ENCODE peak calls at places on chromosomes 4 and X, in ten cellular contexts. One of them, this sample, is unnamed.

GRCh38 chrX:42442745-42443144 is 335.2 kb downstream of the PPP1R2C start:
- DNase-seq in HFFc6: no peak
- DNase-seq in stimulated activated CD4-positive, alpha-beta T cell treated with anti-CD3 and anti-CD28 coated beads, Interleukin-4, amount 100 ng/mL, for 48 hours: no peak
- DNase-seq in progenitor cell of endocrine pancreas: no peak
- DNase-seq in HFF-Myc: no peak
- DNase-seq in WTC11: no peak
- DNase-seq in amygdala: no peak
- DNase-seq in NCI-H1105: no peak
- DNase-seq in psoas muscle: no peak
- DNase-seq in AG04449: no peak
- DNase-seq in this sample: no peak

GRCh38 chr4:87975466-87975865 is at the start of gene SPP1:
- DNase-seq in HFF-Myc: no peak
- DNase-seq in HFFc6: peak; percentile 9
- DNase-seq in psoas muscle: no peak
- DNase-seq in stimulated activated CD4-positive, alpha-beta T cell treated with anti-CD3 and anti-CD28 coated beads, Interleukin-4, amount 100 ng/mL, for 48 hours: no peak
- DNase-seq in WTC11: peak; percentile 63
- DNase-seq in NCI-H1105: no peak
- DNase-seq in AG04449: no peak
- DNase-seq in progenitor cell of endocrine pancreas: no peak
- DNase-seq in amygdala: peak; percentile 60
- DNase-seq in this sample: peak; percentile 98

GRCh38 chr4:29276150-29276549 is 1444.0 kb upstream of the PCDH7 start:
- DNase-seq in WTC11: no peak
- DNase-seq in amygdala: no peak
- DNase-seq in AG04449: no peak
- DNase-seq in HFF-Myc: no peak
- DNase-seq in psoas muscle: no peak
- DNase-seq in stimulated activated CD4-positive, alpha-beta T cell treated with anti-CD3 and anti-CD28 coated beads, Interleukin-4, amount 100 ng/mL, for 48 hours: no peak
- DNase-seq in NCI-H1105: no peak
- DNase-seq in HFFc6: no peak
- DNase-seq in progenitor cell of endocrine pancreas: no peak
- DNase-seq in this sample: no peak

GRCh38 chr4:20997886-20998285 is 297.6 kb downstream of the PACRGL start:
- DNase-seq in NCI-H1105: no peak
- DNase-seq in HFFc6: no peak
- DNase-seq in amygdala: no peak
- DNase-seq in progenitor cell of endocrine pancreas: no peak
- DNase-seq in stimulated activated CD4-positive, alpha-beta T cell treated with anti-CD3 and anti-CD28 coated beads, Interleukin-4, amount 100 ng/mL, for 48 hours: no peak
- DNase-seq in psoas muscle: no peak
- DNase-seq in HFF-Myc: no peak
- DNase-seq in AG04449: no peak
- DNase-seq in WTC11: no peak
- DNase-seq in this sample: no peak

GRCh38 chr4:120139392-120139791 is 72.7 kb upstream of the MAD2L1 start:
- DNase-seq in amygdala: no peak
- DNase-seq in progenitor cell of endocrine pancreas: no peak
- DNase-seq in psoas muscle: no peak
- DNase-seq in HFFc6: no peak
- DNase-seq in AG04449: no peak
- DNase-seq in HFF-Myc: no peak
- DNase-seq in NCI-H1105: no peak
- DNase-seq in stimulated activated CD4-positive, alpha-beta T cell treated with anti-CD3 and anti-CD28 coated beads, Interleukin-4, amount 100 ng/mL, for 48 hours: no peak
- DNase-seq in WTC11: no peak
- DNase-seq in this sample: peak; percentile 3

GRCh38 chr4:38163216-38164006 is 203.2 kb downstream of the PTTG2 start:
- DNase-seq in psoas muscle: no peak
- DNase-seq in NCI-H1105: no peak
- DNase-seq in stimulated activated CD4-positive, alpha-beta T cell treated with anti-CD3 and anti-CD28 coated beads, Interleukin-4, amount 100 ng/mL, for 48 hours: no peak
- DNase-seq in amygdala: no peak
- DNase-seq in progenitor cell of endocrine pancreas: no peak
- DNase-seq in HFFc6: peak; percentile 71
- DNase-seq in WTC11: no peak
- DNase-seq in AG04449: no peak
- DNase-seq in HFF-Myc: no peak
- DNase-seq in this sample: peak; percentile 85

GRCh38 chrX:38305971-38306370 is 21.3 kb downstream of the RPGR start:
- DNase-seq in amygdala: no peak
- DNase-seq in progenitor cell of endocrine pancreas: no peak
- DNase-seq in NCI-H1105: no peak
- DNase-seq in AG04449: no peak
- DNase-seq in HFF-Myc: no peak
- DNase-seq in psoas muscle: no peak
- DNase-seq in WTC11: no peak
- DNase-seq in HFFc6: no peak
- DNase-seq in stimulated activated CD4-positive, alpha-beta T cell treated with anti-CD3 and anti-CD28 coated beads, Interleukin-4, amount 100 ng/mL, for 48 hours: no peak
- DNase-seq in this sample: no peak

GRCh38 chr4:58587856-58588255 is 1477.7 kb upstream of the IGFBP7 start:
- DNase-seq in HFF-Myc: no peak
- DNase-seq in NCI-H1105: no peak
- DNase-seq in amygdala: no peak
- DNase-seq in progenitor cell of endocrine pancreas: no peak
- DNase-seq in AG04449: no peak
- DNase-seq in stimulated activated CD4-positive, alpha-beta T cell treated with anti-CD3 and anti-CD28 coated beads, Interleukin-4, amount 100 ng/mL, for 48 hours: no peak
- DNase-seq in WTC11: no peak
- DNase-seq in HFFc6: no peak
- DNase-seq in psoas muscle: no peak
- DNase-seq in this sample: peak; percentile 58

GRCh38 chr4:54484361-54484760 is 173.4 kb upstream of the KIT start:
- DNase-seq in stimulated activated CD4-positive, alpha-beta T cell treated with anti-CD3 and anti-CD28 coated beads, Interleukin-4, amount 100 ng/mL, for 48 hours: no peak
- DNase-seq in HFFc6: no peak
- DNase-seq in psoas muscle: no peak
- DNase-seq in WTC11: no peak
- DNase-seq in AG04449: no peak
- DNase-seq in progenitor cell of endocrine pancreas: no peak
- DNase-seq in NCI-H1105: peak; percentile 73
- DNase-seq in amygdala: no peak
- DNase-seq in HFF-Myc: no peak
- DNase-seq in this sample: no peak

GRCh38 chr4:80454040-80454439 is 118.5 kb downstream of the CFAP299 start:
- DNase-seq in HFFc6: peak; percentile 12
- DNase-seq in stimulated activated CD4-positive, alpha-beta T cell treated with anti-CD3 and anti-CD28 coated beads, Interleukin-4, amount 100 ng/mL, for 48 hours: no peak
- DNase-seq in psoas muscle: no peak
- DNase-seq in HFF-Myc: no peak
- DNase-seq in NCI-H1105: no peak
- DNase-seq in progenitor cell of endocrine pancreas: no peak
- DNase-seq in amygdala: no peak
- DNase-seq in WTC11: no peak
- DNase-seq in AG04449: no peak
- DNase-seq in this sample: peak; percentile 90

GRCh38 chr4:30258949-30259348 is 461.2 kb upstream of the PCDH7 start:
- DNase-seq in HFF-Myc: no peak
- DNase-seq in HFFc6: no peak
- DNase-seq in amygdala: no peak
- DNase-seq in WTC11: no peak
- DNase-seq in AG04449: no peak
- DNase-seq in psoas muscle: no peak
- DNase-seq in progenitor cell of endocrine pancreas: no peak
- DNase-seq in NCI-H1105: no peak
- DNase-seq in stimulated activated CD4-positive, alpha-beta T cell treated with anti-CD3 and anti-CD28 coated beads, Interleukin-4, amount 100 ng/mL, for 48 hours: no peak
- DNase-seq in this sample: no peak

GRCh38 chr4:128424524-128425195 is 137.0 kb upstream of the PGRMC2 start:
- DNase-seq in stimulated activated CD4-positive, alpha-beta T cell treated with anti-CD3 and anti-CD28 coated beads, Interleukin-4, amount 100 ng/mL, for 48 hours: no peak
- DNase-seq in amygdala: no peak
- DNase-seq in AG04449: no peak
- DNase-seq in NCI-H1105: no peak
- DNase-seq in progenitor cell of endocrine pancreas: no peak
- DNase-seq in WTC11: no peak
- DNase-seq in psoas muscle: no peak
- DNase-seq in HFFc6: peak; percentile 41
- DNase-seq in HFF-Myc: no peak
- DNase-seq in this sample: peak; percentile 71

GRCh38 chr4:84379881-84380618 is 119.0 kb downstream of the NKX6-1 start:
- DNase-seq in stimulated activated CD4-positive, alpha-beta T cell treated with anti-CD3 and anti-CD28 coated beads, Interleukin-4, amount 100 ng/mL, for 48 hours: no peak
- DNase-seq in HFFc6: no peak
- DNase-seq in WTC11: no peak
- DNase-seq in NCI-H1105: no peak
- DNase-seq in AG04449: no peak
- DNase-seq in amygdala: no peak
- DNase-seq in progenitor cell of endocrine pancreas: no peak
- DNase-seq in psoas muscle: no peak
- DNase-seq in HFF-Myc: no peak
- DNase-seq in this sample: peak; percentile 96

GRCh38 chr4:185758807-185759206 is 53.2 kb downstream of the SORBS2 start:
- DNase-seq in NCI-H1105: no peak
- DNase-seq in progenitor cell of endocrine pancreas: no peak
- DNase-seq in amygdala: no peak
- DNase-seq in psoas muscle: no peak
- DNase-seq in HFFc6: no peak
- DNase-seq in WTC11: no peak
- DNase-seq in stimulated activated CD4-positive, alpha-beta T cell treated with anti-CD3 and anti-CD28 coated beads, Interleukin-4, amount 100 ng/mL, for 48 hours: no peak
- DNase-seq in AG04449: no peak
- DNase-seq in HFF-Myc: no peak
- DNase-seq in this sample: no peak